ENCODE peak calls at places on chromosomes 5 and 9, in five cellular contexts. L is HepG2, O is K562, D is HCT116, K is GM12878. C is an unnamed sample.

GRCh38 chr9:88766778-88767503 is 224.3 kb upstream of the S1PR3 start:
- DNase-seq in L (no peak), O (peak; percentile 17), D (no peak), K (no peak), C (no peak)

GRCh38 chr9:89952401-89952800 is 347.6 kb downstream of the GADD45G start:
- DNase-seq in L (no peak), O (no peak), D (no peak), K (no peak), C (no peak)

GRCh38 chr9:107933042-107933441 is 443.5 kb upstream of the KLF4 start:
- DNase-seq in L (no peak), O (no peak), D (no peak), K (no peak), C (no peak)

GRCh38 chr5:136133416-136134383 is 1.1 kb downstream of the SMAD5 start:
- DNase-seq in L (peak; percentile 52), O (peak; percentile 39), D (no peak), K (no peak), C (peak; percentile 31)

GRCh38 chr9:89905628-89906338 is 301.0 kb downstream of the GADD45G start:
- DNase-seq in L (no peak), O (no peak), D (no peak), K (no peak), C (no peak)

GRCh38 chr5:159933531-159934485 is 17.5 kb downstream of the ADRA1B start:
- DNase-seq in L (no peak), O (no peak), D (no peak), K (no peak), C (no peak)

GRCh38 chr9:6667633-6668280 is 22.2 kb upstream of the GLDC start:
- DNase-seq in L (no peak), O (peak; percentile 33), D (no peak), K (no peak), C (peak; percentile 75)

GRCh38 chr5:148747536-148747906 is 78.9 kb upstream of the ADRB2 start:
- DNase-seq in L (no peak), O (peak; percentile 62), D (no peak), K (no peak), C (no peak)

GRCh38 chr5:139926797-139927503 is 116.1 kb downstream of the NRG2 start:
- DNase-seq in L (no peak), O (no peak), D (no peak), K (no peak), C (no peak)

GRCh38 chr5:113680534-113680933 is 167.0 kb downstream of the YTHDC2 start:
- DNase-seq in L (no peak), O (no peak), D (no peak), K (no peak), C (no peak)

GRCh38 chr9:129719135-129719534 is 33.7 kb downstream of the PTGES start:
- DNase-seq in L (no peak), O (no peak), D (no peak), K (no peak), C (no peak)

GRCh38 chr5:66829826-66830225 is 233.6 kb downstream of the MAST4 start:
- DNase-seq in L (no peak), O (no peak), D (no peak), K (no peak), C (no peak)
- TF ChIP-seq ZBTB33 in L (no peak), O (no peak), D (no peak), K (no peak), C (no peak)

DNA sequence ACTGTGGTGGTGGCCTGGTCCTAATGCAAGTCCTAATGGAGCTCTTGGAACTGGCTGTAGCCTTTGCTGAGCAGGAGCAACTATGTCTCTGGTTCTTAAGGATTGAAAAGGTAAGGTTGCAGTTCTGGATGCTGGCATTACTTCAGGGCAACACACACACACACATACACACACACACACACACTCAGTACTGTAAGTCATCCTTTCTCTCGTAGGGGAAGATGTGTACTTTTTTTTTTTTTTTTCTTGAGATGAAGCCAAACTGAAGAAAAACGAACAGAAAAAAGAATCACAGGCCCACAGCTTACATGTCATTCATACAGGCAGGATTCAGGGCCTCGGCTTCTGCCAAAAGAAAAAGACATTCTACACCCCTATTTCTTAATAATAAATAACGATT is 81.1 kb upstream of the RPS23 start:
- DNase-seq in L (no peak), O (no peak), D (no peak), K (no peak), C (no peak)
- TF ChIP-seq SIN3A in L (no peak), O (no peak), D (no peak), K (no peak), C (no peak)

GRCh38 chr5:71924980-71925379 is 182.3 kb upstream of the MAP1B start:
- DNase-seq in L (no peak), O (no peak), D (no peak), K (no peak), C (no peak)
- H3K4me2 ChIP-seq in L (no peak overlapping the region), O (no peak overlapping the region), D (no peak overlapping the region), K (no peak overlapping the region), C (peak overlapping the region; percentile 36)

GRCh38 chr9:1001838-1002237 is 25.4 kb downstream of the DMRT3 start:
- DNase-seq in L (no peak), O (no peak), D (no peak), K (no peak), C (no peak)
- TF ChIP-seq ZBTB33 in L (no peak), O (no peak), D (no peak), K (no peak), C (no peak)

GRCh38 chr5:37871023-37871815 is 31.4 kb upstream of the GDNF start:
- DNase-seq in L (no peak), O (no peak), D (no peak), K (no peak), C (no peak)
- TF ChIP-seq SIN3A in L (no peak), O (no peak), D (no peak), K (no peak), C (no peak)

GRCh38 chr9:121886759-121887485 is 206.2 kb downstream of the TTLL11 start:
- DNase-seq in L (no peak), O (no peak), D (no peak), K (no peak), C (no peak)
- H3K4me2 ChIP-seq in L (no peak overlapping the region), O (no peak overlapping the region), D (no peak overlapping the region), K (no peak overlapping the region), C (peak overlapping the region; percentile 77)

GRCh38 chr5:60955239-60955638 is 10.2 kb downstream of the NDUFAF2 start:
- DNase-seq in L (no peak), O (no peak), D (no peak), K (no peak), C (no peak)
- TF ChIP-seq ZBTB33 in L (no peak), O (no peak), D (no peak), K (no peak), C (no peak)